ENCODE peak calls at places on chromosome 1, in five cellular contexts. R, B, T, I and X are unnamed samples.

GRCh38 chr1:177705839-177706238 is 264.0 kb downstream of the SEC16B start:
- DNase-seq in R (no peak), B (no peak), T (no peak), I (no peak), X (no peak)

GRCh38 chr1:232193451-232193783 is 436.5 kb downstream of the SIPA1L2 start:
- DNase-seq in R (no peak), B (no peak), T (no peak), I (no peak), X (no peak)

GRCh38 chr1:63632110-63632509 is 38.9 kb downstream of the PGM1 start:
- DNase-seq in R (peak), B (no peak), T (no peak), I (no peak), X (no peak)

GRCh38 chr1:116983112-116983511 is 18.4 kb upstream of the CD101 start:
- DNase-seq in R (no peak), B (no peak), T (no peak), I (no peak), X (peak)

GRCh38 chr1:17772580-17773215 is 17.6 kb downstream of the ACTL8 start:
- DNase-seq in R (no peak), B (no peak), T (no peak), I (no peak), X (no peak)

GRCh38 chr1:182611787-182612186 is 7.6 kb upstream of the RGS16 start:
- DNase-seq in R (no peak), B (no peak), T (no peak), I (no peak), X (no peak)

GRCh38 chr1:54583868-54584267 is 35.8 kb downstream of the ACOT11 start:
- DNase-seq in R (no peak), B (no peak), T (no peak), I (no peak), X (no peak)

GRCh38 chr1:156285437-156285836 is 1.3 kb downstream of the TMEM79 start:
- DNase-seq in R (no peak), B (no peak), T (no peak), I (no peak), X (no peak)

GRCh38 chr1:182841368-182841988 is 2.3 kb downstream of the DHX9 start:
- DNase-seq in R (no peak), B (no peak), T (no peak), I (peak), X (no peak)

GRCh38 chr1:231172411-231172810 is 10.6 kb downstream of the TRIM67 start:
- DNase-seq in R (no peak), B (no peak), T (no peak), I (no peak), X (no peak)

GRCh38 chr1:76901158-76901767 is 34.0 kb downstream of the ST6GALNAC5 start:
- DNase-seq in R (peak), B (no peak), T (peak), I (peak), X (no peak)

GRCh38 chr1:109775408-109775807 is 11.7 kb upstream of the EPS8L3 start:
- DNase-seq in R (no peak), B (no peak), T (no peak), I (no peak), X (no peak)

GRCh38 chr1:59433440-59433813 is 136.5 kb downstream of the FGGY start:
- DNase-seq in R (peak), B (peak), T (no peak), I (no peak), X (peak)

GRCh38 chr1:236795757-236796719 is 946 bp downstream of the MTR start:
- DNase-seq in R (peak), B (no peak), T (peak), I (peak), X (no peak)

GRCh38 chr1:85822696-85823095 is 114.5 kb upstream of the ZNHIT6 start:
- DNase-seq in R (peak), B (no peak), T (no peak), I (peak), X (no peak)

GRCh38 chr1:28887418-28887834 is 26.9 kb upstream of the EPB41 start:
- DNase-seq in R (no peak), B (no peak), T (peak), I (no peak), X (no peak)

GRCh38 chr1:167428418-167428817 is 89.9 kb downstream of the CD247 start:
- DNase-seq in R (peak), B (no peak), T (no peak), I (peak), X (no peak)

GRCh38 chr1:1021860-1022259 is 1.9 kb downstream of the AGRN start:
- DNase-seq in R (no peak), B (no peak), T (no peak), I (peak), X (no peak)

GRCh38 chr1:175168782-175169181 is 23.8 kb downstream of the KIAA0040 start:
- DNase-seq in R (no peak), B (no peak), T (no peak), I (no peak), X (no peak)

GRCh38 chr1:208475951-208476824 is 232.0 kb upstream of the PLXNA2 start:
- DNase-seq in R (no peak), B (no peak), T (no peak), I (no peak), X (no peak)

GRCh38 chr1:72946901-72947505 is 664.7 kb upstream of the NEGR1 start:
- DNase-seq in R (no peak), B (no peak), T (no peak), I (peak), X (no peak)

GRCh38 chr1:24294757-24295371 is 24.3 kb upstream of the GRHL3 start:
- DNase-seq in R (peak), B (peak), T (no peak), I (peak), X (no peak)